ENCODE peak calls at places on chromosomes 16 and 17, in eight cellular contexts. Y, V, W, N, R, A, K and U are unnamed samples.

GRCh38 chr16:87463722-87464690 is 28.8 kb downstream of the ZCCHC14 start:
- DNase-seq in Y (no peak), V (no peak), W (no peak), N (no peak), R (peak), A (peak), K (peak), U (no peak)

GRCh38 chr17:4806420-4806769 is 557 bp upstream of the PLD2 start:
- DNase-seq in Y (no peak), V (no peak), W (no peak), N (no peak), R (no peak), A (peak), K (peak), U (no peak)

GRCh38 chr16:85027349-85027967 is at the start of gene KIAA0513:
- DNase-seq in Y (peak), V (peak), W (peak), N (peak), R (peak), A (peak), K (peak), U (peak)

GRCh38 chr16:66476328-66477027 is 49.4 kb downstream of the BEAN1 start:
- DNase-seq in Y (no peak), V (no peak), W (no peak), N (no peak), R (no peak), A (no peak), K (peak), U (no peak)

GRCh38 chr17:76151896-76152454 is 10.9 kb upstream of the FOXJ1 start:
- DNase-seq in Y (no peak), V (no peak), W (no peak), N (no peak), R (no peak), A (no peak), K (no peak), U (no peak)

GRCh38 chr16:1674751-1675664 is 3.1 kb upstream of the JPT2 start:
- DNase-seq in Y (no peak), V (no peak), W (no peak), N (no peak), R (peak), A (no peak), K (no peak), U (no peak)

GRCh38 chr17:68573338-68573737 is 27.8 kb downstream of the FAM20A start:
- DNase-seq in Y (no peak), V (no peak), W (no peak), N (no peak), R (no peak), A (no peak), K (no peak), U (no peak)

GRCh38 chr16:3035972-3036725 is 595 bp downstream of the BICDL2 start:
- DNase-seq in Y (no peak), V (no peak), W (no peak), N (no peak), R (no peak), A (no peak), K (peak), U (no peak)

GRCh38 chr17:6701719-6702118 is 11.4 kb downstream of the SLC13A5 start:
- DNase-seq in Y (no peak), V (no peak), W (no peak), N (no peak), R (peak), A (no peak), K (peak), U (no peak)

GRCh38 chr16:81094771-81095251 is 1.4 kb downstream of the GCSH start:
- DNase-seq in Y (no peak), V (no peak), W (no peak), N (peak), R (peak), A (no peak), K (no peak), U (no peak)

GRCh38 chr17:49646391-49647255 is 31.3 kb downstream of the SPOP start:
- DNase-seq in Y (no peak), V (peak), W (no peak), N (no peak), R (peak), A (no peak), K (no peak), U (no peak)

GRCh38 chr17:41254861-41255260 is 323 bp upstream of the KRTAP9-9 start:
- DNase-seq in Y (no peak), V (no peak), W (no peak), N (no peak), R (peak), A (no peak), K (no peak), U (no peak)

GRCh38 chr17:61139219-61139618 is 260.4 kb upstream of the TBX2 start:
- DNase-seq in Y (no peak), V (no peak), W (peak), N (no peak), R (peak), A (no peak), K (peak), U (no peak)

GRCh38 chr16:1340730-1341494 is 7.5 kb downstream of the BAIAP3 start:
- DNase-seq in Y (peak), V (no peak), W (no peak), N (no peak), R (no peak), A (no peak), K (no peak), U (no peak)

GRCh38 chr17:49707246-49707607 is 537 bp downstream of the SLC35B1 start:
- DNase-seq in Y (no peak), V (no peak), W (no peak), N (no peak), R (no peak), A (no peak), K (no peak), U (no peak)

GRCh38 chr17:76847031-76847430 is 21.2 kb upstream of the MGAT5B start:
- DNase-seq in Y (no peak), V (no peak), W (no peak), N (no peak), R (no peak), A (no peak), K (no peak), U (no peak)

GRCh38 chr17:1645207-1646171 is at the start of gene SCARF1:
- DNase-seq in Y (peak), V (no peak), W (no peak), N (no peak), R (no peak), A (no peak), K (peak), U (no peak)

GRCh38 chr16:87536795-87537142 is 43.9 kb upstream of the ZCCHC14 start:
- DNase-seq in Y (no peak), V (no peak), W (no peak), N (no peak), R (no peak), A (no peak), K (no peak), U (no peak)

GRCh38 chr16:28091706-28092105 is 28.2 kb upstream of the GSG1L start:
- DNase-seq in Y (no peak), V (no peak), W (no peak), N (no peak), R (no peak), A (no peak), K (no peak), U (no peak)

GRCh38 chr17:59890720-59891119 is 2.0 kb downstream of the TUBD1 start:
- DNase-seq in Y (no peak), V (no peak), W (no peak), N (no peak), R (peak), A (no peak), K (no peak), U (no peak)

GRCh38 chr17:1001640-1002411 is 4.9 kb downstream of the TIMM22 start:
- DNase-seq in Y (no peak), V (no peak), W (no peak), N (no peak), R (peak), A (no peak), K (no peak), U (no peak)

GRCh38 chr17:63246344-63246743 is 199.8 kb downstream of the CYB561 start:
- DNase-seq in Y (no peak), V (no peak), W (no peak), N (no peak), R (no peak), A (no peak), K (no peak), U (no peak)

GRCh38 chr17:2695961-2696760 is 15.4 kb downstream of the CLUH start:
- DNase-seq in Y (no peak), V (no peak), W (no peak), N (no peak), R (peak), A (no peak), K (no peak), U (no peak)

GRCh38 chr16:19888834-19889233 is 4.2 kb upstream of the GPRC5B start:
- DNase-seq in Y (no peak), V (no peak), W (no peak), N (no peak), R (no peak), A (no peak), K (no peak), U (no peak)

GRCh38 chr17:31391496-31391949 is at the start of gene RAB11FIP4:
- DNase-seq in Y (no peak), V (no peak), W (no peak), N (no peak), R (peak), A (peak), K (no peak), U (peak)

GRCh38 chr17:47704116-47704515 is 10.2 kb downstream of the TBKBP1 start:
- DNase-seq in Y (no peak), V (no peak), W (no peak), N (no peak), R (no peak), A (no peak), K (no peak), U (no peak)

GRCh38 chr17:30321314-30321713 is 12.5 kb downstream of the TMIGD1 start:
- DNase-seq in Y (no peak), V (no peak), W (no peak), N (no peak), R (no peak), A (no peak), K (no peak), U (no peak)

GRCh38 chr16:85829266-85829665 is 29.8 kb downstream of the COX4I1 start:
- DNase-seq in Y (no peak), V (no peak), W (no peak), N (no peak), R (no peak), A (no peak), K (no peak), U (no peak)